ENCODE peak calls at places on chromosome 22, in eight cellular contexts. One of them, this sample, is unnamed.

GRCh38 chr22:20463324-20464095 is 25.9 kb upstream of the SCARF2 start:
- DNase-seq in HCT116: no peak
- DNase-seq in K562: no peak
- DNase-seq in SK-N-SH: no peak
- DNase-seq in H1: no peak
- DNase-seq in GM12878: no peak
- DNase-seq in HepG2: no peak
- DNase-seq in endothelial cell of umbilical vein: no peak
- DNase-seq in this sample: no peak

GRCh38 chr22:27560781-27561180 is 240.8 kb downstream of the MN1 start:
- DNase-seq in HCT116: no peak
- DNase-seq in K562: no peak
- DNase-seq in SK-N-SH: no peak
- DNase-seq in H1: no peak
- DNase-seq in GM12878: no peak
- DNase-seq in HepG2: no peak
- DNase-seq in endothelial cell of umbilical vein: no peak
- DNase-seq in this sample: no peak

GRCh38 chr22:28582806-28583205 is 96.8 kb downstream of the TTC28 start:
- DNase-seq in HCT116: no peak
- DNase-seq in K562: no peak
- DNase-seq in SK-N-SH: peak
- DNase-seq in H1: no peak
- DNase-seq in GM12878: no peak
- DNase-seq in HepG2: no peak
- DNase-seq in endothelial cell of umbilical vein: no peak
- DNase-seq in this sample: no peak

GRCh38 chr22:33819743-33820142 is 100.5 kb downstream of the LARGE1 start:
- DNase-seq in HCT116: no peak
- DNase-seq in K562: no peak
- DNase-seq in SK-N-SH: no peak
- DNase-seq in H1: no peak
- DNase-seq in GM12878: no peak
- DNase-seq in HepG2: no peak
- DNase-seq in endothelial cell of umbilical vein: no peak
- DNase-seq in this sample: no peak

GRCh38 chr22:47219789-47220188 is 457.3 kb downstream of the TBC1D22A start:
- DNase-seq in HCT116: no peak
- DNase-seq in K562: no peak
- DNase-seq in SK-N-SH: no peak
- DNase-seq in H1: no peak
- DNase-seq in GM12878: no peak
- DNase-seq in HepG2: no peak
- DNase-seq in endothelial cell of umbilical vein: no peak
- DNase-seq in this sample: no peak

GRCh38 chr22:31954535-31955326 is 10.4 kb downstream of the YWHAH start:
- DNase-seq in HCT116: no peak
- DNase-seq in K562: no peak
- DNase-seq in SK-N-SH: no peak
- DNase-seq in H1: no peak
- DNase-seq in GM12878: no peak
- DNase-seq in HepG2: no peak
- DNase-seq in endothelial cell of umbilical vein: no peak
- DNase-seq in this sample: no peak

GRCh38 chr22:27885977-27886842 is 32.8 kb downstream of the PITPNB start:
- DNase-seq in HCT116: peak
- DNase-seq in K562: peak
- DNase-seq in SK-N-SH: peak
- DNase-seq in H1: no peak
- DNase-seq in GM12878: no peak
- DNase-seq in HepG2: peak
- DNase-seq in endothelial cell of umbilical vein: peak
- DNase-seq in this sample: no peak

GRCh38 chr22:40289991-40290459 is 56.3 kb upstream of the ADSL start:
- DNase-seq in HCT116: no peak
- DNase-seq in K562: no peak
- DNase-seq in SK-N-SH: no peak
- DNase-seq in H1: no peak
- DNase-seq in GM12878: peak
- DNase-seq in HepG2: no peak
- DNase-seq in endothelial cell of umbilical vein: no peak
- DNase-seq in this sample: no peak

GRCh38 chr22:37931893-37932389 is 21.5 kb downstream of the C22orf23 start:
- DNase-seq in HCT116: no peak
- DNase-seq in K562: no peak
- DNase-seq in SK-N-SH: no peak
- DNase-seq in H1: no peak
- DNase-seq in GM12878: no peak
- DNase-seq in HepG2: no peak
- DNase-seq in endothelial cell of umbilical vein: no peak
- DNase-seq in this sample: no peak

GRCh38 chr22:42680648-42681047 is 31.5 kb upstream of the CYB5R3 start:
- DNase-seq in HCT116: peak
- DNase-seq in K562: peak
- DNase-seq in SK-N-SH: no peak
- DNase-seq in H1: no peak
- DNase-seq in GM12878: no peak
- DNase-seq in HepG2: no peak
- DNase-seq in endothelial cell of umbilical vein: peak
- DNase-seq in this sample: no peak
- TF ChIP-seq POLR2AphosphoS5 in HCT116: no peak
- TF ChIP-seq POLR2AphosphoS5 in K562: no peak
- TF ChIP-seq POLR2AphosphoS5 in SK-N-SH: peak
- TF ChIP-seq POLR2AphosphoS5 in H1: no peak
- TF ChIP-seq POLR2AphosphoS5 in GM12878: no peak
- TF ChIP-seq POLR2AphosphoS5 in HepG2: no peak
- TF ChIP-seq POLR2AphosphoS5 in endothelial cell of umbilical vein: peak
- TF ChIP-seq POLR2AphosphoS5 in this sample: no peak

GRCh38 chr22:22913989-22914388 is 26.4 kb downstream of the IGLL5 start:
- DNase-seq in HCT116: no peak
- DNase-seq in K562: no peak
- DNase-seq in SK-N-SH: no peak
- DNase-seq in H1: no peak
- DNase-seq in GM12878: no peak
- DNase-seq in HepG2: no peak
- DNase-seq in endothelial cell of umbilical vein: no peak
- DNase-seq in this sample: no peak

GRCh38 chr22:22916215-22916951 is 28.8 kb downstream of the IGLL5 start:
- DNase-seq in HCT116: no peak
- DNase-seq in K562: no peak
- DNase-seq in SK-N-SH: no peak
- DNase-seq in H1: no peak
- DNase-seq in GM12878: no peak
- DNase-seq in HepG2: peak
- DNase-seq in endothelial cell of umbilical vein: no peak
- DNase-seq in this sample: no peak

GRCh38 chr22:22916952-22917290 is 29.3 kb downstream of the IGLL5 start:
- DNase-seq in HCT116: no peak
- DNase-seq in K562: no peak
- DNase-seq in SK-N-SH: no peak
- DNase-seq in H1: no peak
- DNase-seq in GM12878: no peak
- DNase-seq in HepG2: no peak
- DNase-seq in endothelial cell of umbilical vein: no peak
- DNase-seq in this sample: no peak

GRCh38 chr22:22915670-22916035 is 28.0 kb downstream of the IGLL5 start:
- DNase-seq in HCT116: no peak
- DNase-seq in K562: no peak
- DNase-seq in SK-N-SH: no peak
- DNase-seq in H1: no peak
- DNase-seq in GM12878: no peak
- DNase-seq in HepG2: no peak
- DNase-seq in endothelial cell of umbilical vein: no peak
- DNase-seq in this sample: no peak

GRCh38 chr22:22914726-22915669 is 27.4 kb downstream of the IGLL5 start:
- DNase-seq in HCT116: no peak
- DNase-seq in K562: no peak
- DNase-seq in SK-N-SH: no peak
- DNase-seq in H1: no peak
- DNase-seq in GM12878: no peak
- DNase-seq in HepG2: no peak
- DNase-seq in endothelial cell of umbilical vein: no peak
- DNase-seq in this sample: no peak
- H3K9ac ChIP-seq in HCT116: no peak
- H3K9ac ChIP-seq in K562: no peak
- H3K9ac ChIP-seq in SK-N-SH: no peak
- H3K9ac ChIP-seq in H1: no peak
- H3K9ac ChIP-seq in GM12878: peak
- H3K9ac ChIP-seq in HepG2: no peak
- H3K9ac ChIP-seq in endothelial cell of umbilical vein: no peak
- H3K9ac ChIP-seq in this sample: no peak

GRCh38 chr22:21708960-21709359 is 26.6 kb downstream of the YPEL1 start:
- DNase-seq in HCT116: no peak
- DNase-seq in K562: no peak
- DNase-seq in SK-N-SH: no peak
- DNase-seq in H1: no peak
- DNase-seq in GM12878: no peak
- DNase-seq in HepG2: peak
- DNase-seq in endothelial cell of umbilical vein: no peak
- DNase-seq in this sample: no peak
- TF ChIP-seq POLR2AphosphoS5 in HCT116: no peak
- TF ChIP-seq POLR2AphosphoS5 in K562: no peak
- TF ChIP-seq POLR2AphosphoS5 in SK-N-SH: no peak
- TF ChIP-seq POLR2AphosphoS5 in H1: no peak
- TF ChIP-seq POLR2AphosphoS5 in GM12878: no peak
- TF ChIP-seq POLR2AphosphoS5 in HepG2: no peak
- TF ChIP-seq POLR2AphosphoS5 in endothelial cell of umbilical vein: no peak
- TF ChIP-seq POLR2AphosphoS5 in this sample: no peak

DNA sequence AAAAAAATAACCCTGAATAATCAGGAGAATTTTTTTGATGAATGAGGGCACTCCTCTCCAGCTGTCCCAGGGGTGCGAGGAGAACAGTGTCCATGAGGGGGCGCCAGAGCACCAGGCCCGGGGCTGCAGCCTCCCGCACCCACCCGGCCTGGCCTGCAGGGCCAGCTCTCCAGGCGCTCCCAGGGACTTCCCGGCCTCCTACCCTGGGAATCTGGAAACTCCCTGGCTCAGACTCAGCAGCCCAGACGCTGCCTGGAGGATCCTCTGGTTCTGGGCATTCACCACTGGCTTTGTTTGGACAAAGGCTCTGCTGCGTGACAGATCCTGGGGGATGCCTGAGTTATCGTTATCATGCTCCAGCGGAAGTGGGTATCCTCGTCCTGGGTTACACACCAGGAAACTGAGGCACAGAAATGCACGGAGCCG is 31.0 kb downstream of the MCM5 start:
- DNase-seq in HCT116: peak
- DNase-seq in K562: peak
- DNase-seq in SK-N-SH: peak
- DNase-seq in H1: peak
- DNase-seq in GM12878: no peak
- DNase-seq in HepG2: peak
- DNase-seq in endothelial cell of umbilical vein: peak
- DNase-seq in this sample: no peak
- H3K9ac ChIP-seq in HCT116: no peak
- H3K9ac ChIP-seq in K562: no peak
- H3K9ac ChIP-seq in SK-N-SH: no peak
- H3K9ac ChIP-seq in H1: no peak
- H3K9ac ChIP-seq in GM12878: no peak
- H3K9ac ChIP-seq in HepG2: no peak
- H3K9ac ChIP-seq in endothelial cell of umbilical vein: no peak
- H3K9ac ChIP-seq in this sample: no peak

GRCh38 chr22:30399718-30400117 is 2.9 kb downstream of the SEC14L2 start:
- DNase-seq in HCT116: no peak
- DNase-seq in K562: no peak
- DNase-seq in SK-N-SH: no peak
- DNase-seq in H1: no peak
- DNase-seq in GM12878: no peak
- DNase-seq in HepG2: no peak
- DNase-seq in endothelial cell of umbilical vein: no peak
- DNase-seq in this sample: no peak

GRCh38 chr22:30397656-30398635 is 1.1 kb downstream of the SEC14L2 start:
- DNase-seq in HCT116: no peak
- DNase-seq in K562: no peak
- DNase-seq in SK-N-SH: peak
- DNase-seq in H1: no peak
- DNase-seq in GM12878: no peak
- DNase-seq in HepG2: no peak
- DNase-seq in endothelial cell of umbilical vein: peak
- DNase-seq in this sample: no peak

GRCh38 chr22:30398685-30399680 is 2.2 kb downstream of the SEC14L2 start:
- DNase-seq in HCT116: no peak
- DNase-seq in K562: no peak
- DNase-seq in SK-N-SH: no peak
- DNase-seq in H1: no peak
- DNase-seq in GM12878: no peak
- DNase-seq in HepG2: no peak
- DNase-seq in endothelial cell of umbilical vein: no peak
- DNase-seq in this sample: no peak

GRCh38 chr22:30400159-30400558 is 3.3 kb downstream of the SEC14L2 start:
- DNase-seq in HCT116: no peak
- DNase-seq in K562: no peak
- DNase-seq in SK-N-SH: no peak
- DNase-seq in H1: no peak
- DNase-seq in GM12878: no peak
- DNase-seq in HepG2: no peak
- DNase-seq in endothelial cell of umbilical vein: no peak
- DNase-seq in this sample: no peak

GRCh38 chr22:30396871-30397655 is at the start of gene SEC14L2:
- DNase-seq in HCT116: peak
- DNase-seq in K562: no peak
- DNase-seq in SK-N-SH: peak
- DNase-seq in H1: no peak
- DNase-seq in GM12878: no peak
- DNase-seq in HepG2: no peak
- DNase-seq in endothelial cell of umbilical vein: peak
- DNase-seq in this sample: no peak
- TF ChIP-seq POLR2AphosphoS5 in HCT116: peak
- TF ChIP-seq POLR2AphosphoS5 in K562: no peak
- TF ChIP-seq POLR2AphosphoS5 in SK-N-SH: peak
- TF ChIP-seq POLR2AphosphoS5 in H1: no peak
- TF ChIP-seq POLR2AphosphoS5 in GM12878: no peak
- TF ChIP-seq POLR2AphosphoS5 in HepG2: peak
- TF ChIP-seq POLR2AphosphoS5 in endothelial cell of umbilical vein: peak
- TF ChIP-seq POLR2AphosphoS5 in this sample: no peak

GRCh38 chr22:25028841-25029141 is 76.3 kb downstream of the KIAA1671 start:
- DNase-seq in HCT116: no peak
- DNase-seq in K562: no peak
- DNase-seq in SK-N-SH: no peak
- DNase-seq in H1: no peak
- DNase-seq in GM12878: no peak
- DNase-seq in HepG2: no peak
- DNase-seq in endothelial cell of umbilical vein: no peak
- DNase-seq in this sample: no peak

GRCh38 chr22:25029181-25029580 is 76.7 kb downstream of the KIAA1671 start:
- DNase-seq in HCT116: no peak
- DNase-seq in K562: no peak
- DNase-seq in SK-N-SH: no peak
- DNase-seq in H1: no peak
- DNase-seq in GM12878: no peak
- DNase-seq in HepG2: no peak
- DNase-seq in endothelial cell of umbilical vein: no peak
- DNase-seq in this sample: no peak

GRCh38 chr22:25027052-25027525 is 74.6 kb downstream of the KIAA1671 start:
- DNase-seq in HCT116: no peak
- DNase-seq in K562: no peak
- DNase-seq in SK-N-SH: no peak
- DNase-seq in H1: no peak
- DNase-seq in GM12878: no peak
- DNase-seq in HepG2: no peak
- DNase-seq in endothelial cell of umbilical vein: no peak
- DNase-seq in this sample: no peak

GRCh38 chr22:25027552-25027951 is 75.0 kb downstream of the KIAA1671 start:
- DNase-seq in HCT116: no peak
- DNase-seq in K562: no peak
- DNase-seq in SK-N-SH: no peak
- DNase-seq in H1: no peak
- DNase-seq in GM12878: no peak
- DNase-seq in HepG2: no peak
- DNase-seq in endothelial cell of umbilical vein: no peak
- DNase-seq in this sample: no peak

GRCh38 chr22:25027959-25028840 is 75.7 kb downstream of the KIAA1671 start:
- DNase-seq in HCT116: no peak
- DNase-seq in K562: peak
- DNase-seq in SK-N-SH: peak
- DNase-seq in H1: no peak
- DNase-seq in GM12878: no peak
- DNase-seq in HepG2: no peak
- DNase-seq in endothelial cell of umbilical vein: peak
- DNase-seq in this sample: no peak
- H3K9ac ChIP-seq in HCT116: no peak
- H3K9ac ChIP-seq in K562: no peak
- H3K9ac ChIP-seq in SK-N-SH: no peak
- H3K9ac ChIP-seq in H1: no peak
- H3K9ac ChIP-seq in GM12878: no peak
- H3K9ac ChIP-seq in HepG2: no peak
- H3K9ac ChIP-seq in endothelial cell of umbilical vein: no peak
- H3K9ac ChIP-seq in this sample: no peak